ENCODE peak calls at places on chromosomes 5 and 9, in five cellular contexts. One of them, this sample, is unnamed.

GRCh38 chr5:56211298-56211865 is 21.7 kb downstream of the ANKRD55 start:
- DNase-seq in transverse colon: no peak
- DNase-seq in SK-N-SH: no peak
- DNase-seq in stomach: no peak
- DNase-seq in A549: peak
- DNase-seq in this sample: peak

GRCh38 chr9:72873456-72873855 is 79.4 kb downstream of the ALDH1A1 start:
- DNase-seq in transverse colon: no peak
- DNase-seq in SK-N-SH: no peak
- DNase-seq in stomach: no peak
- DNase-seq in A549: no peak
- DNase-seq in this sample: no peak

GRCh38 chr5:72920690-72921089 is 35.2 kb upstream of the FCHO2 start:
- DNase-seq in transverse colon: no peak
- DNase-seq in SK-N-SH: no peak
- DNase-seq in stomach: no peak
- DNase-seq in A549: peak
- DNase-seq in this sample: no peak

GRCh38 chr9:116234091-116234490 is 80.5 kb downstream of the PAPPA start:
- DNase-seq in transverse colon: no peak
- DNase-seq in SK-N-SH: peak
- DNase-seq in stomach: no peak
- DNase-seq in A549: peak
- DNase-seq in this sample: no peak

GRCh38 chr9:131290039-131290766 is 680 bp downstream of the PLPP7 start:
- DNase-seq in transverse colon: no peak
- DNase-seq in SK-N-SH: peak
- DNase-seq in stomach: no peak
- DNase-seq in A549: no peak
- DNase-seq in this sample: no peak

GRCh38 chr9:124257865-124258764 is at the start of gene NEK6:
- DNase-seq in transverse colon: peak
- DNase-seq in SK-N-SH: peak
- DNase-seq in stomach: peak
- DNase-seq in A549: no peak
- DNase-seq in this sample: peak

GRCh38 chr9:110029422-110029814 is 178.5 kb downstream of the C9orf152 start:
- DNase-seq in transverse colon: no peak
- DNase-seq in SK-N-SH: no peak
- DNase-seq in stomach: no peak
- DNase-seq in A549: peak
- DNase-seq in this sample: no peak

GRCh38 chr5:127216906-127217675 is 73.5 kb upstream of the MEGF10 start:
- DNase-seq in transverse colon: no peak
- DNase-seq in SK-N-SH: no peak
- DNase-seq in stomach: no peak
- DNase-seq in A549: no peak
- DNase-seq in this sample: no peak

GRCh38 chr9:69500925-69501324 is 171.2 kb downstream of the APBA1 start:
- DNase-seq in transverse colon: no peak
- DNase-seq in SK-N-SH: no peak
- DNase-seq in stomach: no peak
- DNase-seq in A549: no peak
- DNase-seq in this sample: no peak

GRCh38 chr5:16819522-16820167 is 116.4 kb downstream of the MYO10 start:
- DNase-seq in transverse colon: no peak
- DNase-seq in SK-N-SH: no peak
- DNase-seq in stomach: no peak
- DNase-seq in A549: no peak
- DNase-seq in this sample: no peak

GRCh38 chr5:962801-963200 is 45.8 kb upstream of the NKD2 start:
- DNase-seq in transverse colon: no peak
- DNase-seq in SK-N-SH: peak
- DNase-seq in stomach: no peak
- DNase-seq in A549: no peak
- DNase-seq in this sample: no peak

GRCh38 chr5:113047234-113047633 is 70.6 kb downstream of the DCP2 start:
- DNase-seq in transverse colon: no peak
- DNase-seq in SK-N-SH: no peak
- DNase-seq in stomach: no peak
- DNase-seq in A549: no peak
- DNase-seq in this sample: no peak

GRCh38 chr5:75052461-75053285 is at the start of gene GCNT4:
- DNase-seq in transverse colon: peak
- DNase-seq in SK-N-SH: peak
- DNase-seq in stomach: peak
- DNase-seq in A549: peak
- DNase-seq in this sample: peak

GRCh38 chr9:88218721-88219120 is 80.4 kb upstream of the SPATA31C2 start:
- DNase-seq in transverse colon: no peak
- DNase-seq in SK-N-SH: no peak
- DNase-seq in stomach: no peak
- DNase-seq in A549: no peak
- DNase-seq in this sample: no peak

GRCh38 chr9:86795861-86796497 is 151.3 kb downstream of the GAS1 start:
- DNase-seq in transverse colon: no peak
- DNase-seq in SK-N-SH: no peak
- DNase-seq in stomach: no peak
- DNase-seq in A549: no peak
- DNase-seq in this sample: peak

GRCh38 chr9:137298401-137298982 is 3.6 kb downstream of the NRARP start:
- DNase-seq in transverse colon: peak
- DNase-seq in SK-N-SH: no peak
- DNase-seq in stomach: peak
- DNase-seq in A549: no peak
- DNase-seq in this sample: no peak

GRCh38 chr9:133932633-133933032 is 59.5 kb downstream of the VAV2 start:
- DNase-seq in transverse colon: no peak
- DNase-seq in SK-N-SH: no peak
- DNase-seq in stomach: no peak
- DNase-seq in A549: no peak
- DNase-seq in this sample: no peak

GRCh38 chr9:123176230-123176629 is 92.2 kb downstream of the STRBP start:
- DNase-seq in transverse colon: no peak
- DNase-seq in SK-N-SH: no peak
- DNase-seq in stomach: no peak
- DNase-seq in A549: no peak
- DNase-seq in this sample: no peak

GRCh38 chr9:108620767-108621166 is 235.0 kb downstream of the ACTL7B start:
- DNase-seq in transverse colon: no peak
- DNase-seq in SK-N-SH: no peak
- DNase-seq in stomach: no peak
- DNase-seq in A549: no peak
- DNase-seq in this sample: no peak

GRCh38 chr5:137344723-137345322 is 154.3 kb downstream of the SPOCK1 start:
- DNase-seq in transverse colon: peak
- DNase-seq in SK-N-SH: peak
- DNase-seq in stomach: peak
- DNase-seq in A549: peak
- DNase-seq in this sample: peak

GRCh38 chr5:169416583-169417196 is 115.8 kb upstream of the SLIT3 start:
- DNase-seq in transverse colon: peak
- DNase-seq in SK-N-SH: no peak
- DNase-seq in stomach: no peak
- DNase-seq in A549: no peak
- DNase-seq in this sample: no peak

GRCh38 chr9:19748278-19749126 is 40.3 kb downstream of the SLC24A2 start:
- DNase-seq in transverse colon: no peak
- DNase-seq in SK-N-SH: no peak
- DNase-seq in stomach: no peak
- DNase-seq in A549: no peak
- DNase-seq in this sample: no peak

GRCh38 chr9:130869250-130869649 is 27.4 kb downstream of the QRFP start:
- DNase-seq in transverse colon: peak
- DNase-seq in SK-N-SH: peak
- DNase-seq in stomach: peak
- DNase-seq in A549: no peak
- DNase-seq in this sample: no peak

GRCh38 chr9:129889461-129889935 is 54.2 kb downstream of the USP20 start:
- DNase-seq in transverse colon: no peak
- DNase-seq in SK-N-SH: no peak
- DNase-seq in stomach: no peak
- DNase-seq in A549: no peak
- DNase-seq in this sample: no peak

GRCh38 chr5:121024416-121025311 is 560.6 kb downstream of the PRR16 start:
- DNase-seq in transverse colon: no peak
- DNase-seq in SK-N-SH: no peak
- DNase-seq in stomach: no peak
- DNase-seq in A549: no peak
- DNase-seq in this sample: no peak

GRCh38 chr9:75855509-75855908 is 35.0 kb upstream of the PCSK5 start:
- DNase-seq in transverse colon: peak
- DNase-seq in SK-N-SH: no peak
- DNase-seq in stomach: no peak
- DNase-seq in A549: no peak
- DNase-seq in this sample: no peak

GRCh38 chr5:144191998-144192397 is 21.3 kb downstream of the KCTD16 start:
- DNase-seq in transverse colon: no peak
- DNase-seq in SK-N-SH: no peak
- DNase-seq in stomach: no peak
- DNase-seq in A549: peak
- DNase-seq in this sample: no peak

GRCh38 chr9:18623201-18623600 is 149.2 kb downstream of the ADAMTSL1 start:
- DNase-seq in transverse colon: no peak
- DNase-seq in SK-N-SH: no peak
- DNase-seq in stomach: no peak
- DNase-seq in A549: no peak
- DNase-seq in this sample: no peak

GRCh38 chr9:115746496-115746895 is 407.1 kb upstream of the PAPPA start:
- DNase-seq in transverse colon: no peak
- DNase-seq in SK-N-SH: no peak
- DNase-seq in stomach: no peak
- DNase-seq in A549: no peak
- DNase-seq in this sample: no peak

GRCh38 chr9:21994526-21994995 is at the start of gene CDKN2B-AS1:
- DNase-seq in transverse colon: peak
- DNase-seq in SK-N-SH: peak
- DNase-seq in stomach: peak
- DNase-seq in A549: no peak
- DNase-seq in this sample: no peak

GRCh38 chr5:58813855-58814254 is 231.0 kb downstream of the RAB3C start:
- DNase-seq in transverse colon: no peak
- DNase-seq in SK-N-SH: no peak
- DNase-seq in stomach: no peak
- DNase-seq in A549: no peak
- DNase-seq in this sample: no peak

GRCh38 chr5:74212336-74212735 is 428.2 kb downstream of the ENC1 start:
- DNase-seq in transverse colon: peak
- DNase-seq in SK-N-SH: no peak
- DNase-seq in stomach: no peak
- DNase-seq in A549: no peak
- DNase-seq in this sample: no peak

DNA sequence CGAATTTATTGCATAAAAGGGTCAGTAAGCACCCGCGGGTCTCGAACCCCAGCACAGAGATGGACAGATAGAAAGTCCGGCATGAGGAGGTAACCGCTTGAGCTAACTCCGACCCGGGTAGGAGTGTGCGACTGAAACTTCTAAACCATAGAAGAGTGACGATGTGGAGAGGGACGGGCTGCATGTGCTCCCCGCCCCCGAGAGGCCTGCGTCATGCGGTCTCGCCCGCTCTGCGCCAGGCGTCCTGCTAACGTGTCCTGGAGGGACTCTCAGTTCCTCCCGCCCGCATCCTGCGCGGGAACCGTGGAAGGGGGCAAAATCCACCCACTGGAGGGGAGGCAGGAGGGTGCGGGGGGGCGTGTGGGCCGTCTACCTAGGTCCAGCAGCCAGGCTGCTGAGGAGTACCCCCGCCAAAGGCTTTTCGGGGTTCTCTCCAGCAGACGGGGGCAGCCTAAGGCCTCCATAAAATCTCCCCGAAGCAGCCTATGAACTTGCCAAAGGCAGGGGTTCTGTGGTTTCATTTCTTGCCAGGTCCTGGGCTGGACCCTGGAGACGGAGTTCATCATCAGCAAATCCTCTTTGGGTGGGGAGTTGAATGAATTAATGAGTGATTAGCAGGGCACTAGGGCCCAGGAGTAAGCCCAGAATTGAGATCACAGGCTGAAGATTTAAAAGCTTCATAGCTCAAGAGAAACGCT is 51.8 kb downstream of the TGFBI start:
- DNase-seq in transverse colon: peak
- DNase-seq in SK-N-SH: no peak
- DNase-seq in stomach: peak
- DNase-seq in A549: peak
- DNase-seq in this sample: peak
- TF ChIP-seq EP300 in transverse colon: no peak
- TF ChIP-seq EP300 in SK-N-SH: no peak
- TF ChIP-seq EP300 in stomach: peak
- TF ChIP-seq EP300 in A549: no peak
- TF ChIP-seq EP300 in this sample: no peak

GRCh38 chr5:158751961-158752655 is 347.6 kb downstream of the EBF1 start:
- DNase-seq in transverse colon: no peak
- DNase-seq in SK-N-SH: no peak
- DNase-seq in stomach: no peak
- DNase-seq in A549: no peak
- DNase-seq in this sample: no peak
- H3K27ac ChIP-seq in transverse colon: no peak
- H3K27ac ChIP-seq in SK-N-SH: no peak
- H3K27ac ChIP-seq in stomach: no peak
- H3K27ac ChIP-seq in A549: no peak
- H3K27ac ChIP-seq in this sample: no peak

GRCh38 chr5:105259581-105260217 is 1697.1 kb upstream of the NUDT12 start:
- DNase-seq in transverse colon: no peak
- DNase-seq in SK-N-SH: no peak
- DNase-seq in stomach: no peak
- DNase-seq in A549: no peak
- DNase-seq in this sample: no peak

DNA sequence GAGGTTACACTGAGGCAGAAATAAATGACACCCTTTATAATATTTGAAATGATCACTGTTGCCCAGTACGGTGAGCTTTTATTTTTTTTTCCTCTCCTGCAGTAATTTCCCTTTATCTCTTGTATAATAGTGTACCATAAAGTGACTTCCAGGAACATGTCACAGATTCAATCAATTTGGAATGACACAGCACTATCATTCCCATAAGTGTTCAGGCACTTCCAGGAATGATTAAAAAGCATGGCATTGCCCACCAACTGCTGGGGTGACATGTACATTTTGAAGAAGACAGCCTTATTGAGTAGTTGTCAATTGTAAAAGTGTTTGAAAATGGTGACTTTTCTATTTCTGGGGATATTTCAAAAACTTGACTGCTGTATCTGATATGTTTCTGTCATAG is 1700.9 kb upstream of the NUDT12 start:
- DNase-seq in transverse colon: no peak
- DNase-seq in SK-N-SH: no peak
- DNase-seq in stomach: no peak
- DNase-seq in A549: no peak
- DNase-seq in this sample: no peak
- TF ChIP-seq EP300 in transverse colon: no peak
- TF ChIP-seq EP300 in SK-N-SH: no peak
- TF ChIP-seq EP300 in stomach: no peak
- TF ChIP-seq EP300 in A549: no peak
- TF ChIP-seq EP300 in this sample: no peak

DNA sequence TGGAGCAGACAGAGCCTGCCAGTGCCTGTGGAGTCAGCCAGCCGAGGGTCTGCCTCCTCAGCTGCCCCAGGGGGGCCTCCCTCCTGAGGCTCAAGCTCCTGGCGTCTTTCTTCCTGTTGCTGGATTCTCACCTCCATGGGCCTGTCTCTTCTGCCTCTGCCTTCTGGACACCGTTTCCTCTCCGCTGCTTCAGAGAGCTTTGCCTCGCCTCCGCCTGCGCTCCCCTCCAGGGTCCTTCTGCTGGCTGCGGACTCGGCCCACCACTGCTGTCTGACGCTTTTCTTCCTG is 10.2 kb downstream of the SYNPO start:
- DNase-seq in transverse colon: no peak
- DNase-seq in SK-N-SH: no peak
- DNase-seq in stomach: no peak
- DNase-seq in A549: no peak
- DNase-seq in this sample: no peak
- H3K27ac ChIP-seq in transverse colon: no peak
- H3K27ac ChIP-seq in SK-N-SH: no peak
- H3K27ac ChIP-seq in stomach: no peak
- H3K27ac ChIP-seq in A549: peak
- H3K27ac ChIP-seq in this sample: no peak